ENCODE peak calls at places on chromosome 20, in five cellular contexts. A is CD4-positive, alpha-beta memory T cell; D is left cardiac atrium; M is mesothelial cell of epicardium; U is RWPE1. N is an unnamed sample.

GRCh38 chr20:4036351-4036750 is 21.0 kb upstream of the RNF24 start:
- DNase-seq in A (no peak), D (no peak), M (no peak), U (no peak), N (peak)

GRCh38 chr20:49539481-49540231 is 28.3 kb downstream of the PTGIS start:
- DNase-seq in A (no peak), D (no peak), M (no peak), U (no peak), N (no peak)

GRCh38 chr20:443223-443793 is 19.0 kb downstream of the TBC1D20 start:
- DNase-seq in A (no peak), D (no peak), M (no peak), U (no peak), N (no peak)

GRCh38 chr20:60389882-60390281 is 431.7 kb downstream of the CDH26 start:
- DNase-seq in A (no peak), D (no peak), M (no peak), U (no peak), N (no peak)

GRCh38 chr20:4297141-4297826 is 281.9 kb upstream of the RNF24 start:
- DNase-seq in A (no peak), D (peak), M (no peak), U (no peak), N (peak)

GRCh38 chr20:13006825-13007224 is 1.9 kb upstream of the SPTLC3 start:
- DNase-seq in A (no peak), D (no peak), M (no peak), U (peak), N (no peak)

GRCh38 chr20:25177890-25178321 is 17.6 kb upstream of the ENTPD6 start:
- DNase-seq in A (no peak), D (no peak), M (no peak), U (peak), N (no peak)

GRCh38 chr20:44006578-44006977 is 91.9 kb downstream of the TOX2 start:
- DNase-seq in A (no peak), D (no peak), M (no peak), U (no peak), N (no peak)

GRCh38 chr20:18056174-18057105 is 1.3 kb downstream of the OVOL2 start:
- DNase-seq in A (no peak), D (no peak), M (peak), U (no peak), N (no peak)

GRCh38 chr20:48807586-48808381 is 20.0 kb downstream of the PREX1 start:
- DNase-seq in A (no peak), D (peak), M (no peak), U (no peak), N (no peak)

GRCh38 chr20:64145458-64146300 is 18.6 kb upstream of the MYT1 start:
- DNase-seq in A (no peak), D (no peak), M (no peak), U (no peak), N (peak)

GRCh38 chr20:19588731-19589130 is 169.3 kb upstream of the RIN2 start:
- DNase-seq in A (no peak), D (no peak), M (no peak), U (no peak), N (peak)

GRCh38 chr20:2387180-2387577 is 6.5 kb downstream of the TGM6 start:
- DNase-seq in A (peak), D (no peak), M (no peak), U (peak), N (no peak)

GRCh38 chr20:8909596-8909995 is 159.3 kb upstream of the PLCB4 start:
- DNase-seq in A (no peak), D (no peak), M (no peak), U (no peak), N (no peak)

GRCh38 chr20:53800883-53801604 is 207.4 kb upstream of the ZNF217 start:
- DNase-seq in A (no peak), D (no peak), M (no peak), U (no peak), N (no peak)

GRCh38 chr20:57425150-57426013 is 34.2 kb downstream of the RBM38 start:
- DNase-seq in A (no peak), D (no peak), M (no peak), U (no peak), N (no peak)

GRCh38 chr20:753897-754635 is 14.2 kb downstream of the SLC52A3 start:
- DNase-seq in A (no peak), D (no peak), M (no peak), U (no peak), N (no peak)

GRCh38 chr20:62434098-62434497 is 6.8 kb upstream of the RBBP8NL start:
- DNase-seq in A (no peak), D (peak), M (no peak), U (no peak), N (no peak)

GRCh38 chr20:56995157-56995556 is 271.3 kb downstream of the BMP7 start:
- DNase-seq in A (no peak), D (no peak), M (no peak), U (peak), N (no peak)

GRCh38 chr20:45052698-45053440 is 48.1 kb downstream of the KCNS1 start:
- DNase-seq in A (peak), D (no peak), M (no peak), U (no peak), N (no peak)

GRCh38 chr20:51750037-51750769 is 18.0 kb downstream of the ATP9A start:
- DNase-seq in A (no peak), D (peak), M (no peak), U (peak), N (peak)

GRCh38 chr20:19211661-19212523 is 550 bp upstream of the SLC24A3 start:
- DNase-seq in A (no peak), D (peak), M (no peak), U (no peak), N (peak)

GRCh38 chr20:45311589-45312211 is 3.6 kb upstream of the MATN4 start:
- DNase-seq in A (peak), D (peak), M (peak), U (peak), N (no peak)

GRCh38 chr20:35001596-35002362 is 46.1 kb downstream of the MYH7B start:
- DNase-seq in A (no peak), D (peak), M (no peak), U (no peak), N (no peak)

GRCh38 chr20:3042621-3043020 is 801 bp upstream of the GNRH2 start:
- DNase-seq in A (no peak), D (peak), M (no peak), U (no peak), N (peak)

GRCh38 chr20:43942661-43943285 is 28.1 kb downstream of the TOX2 start:
- DNase-seq in A (peak), D (no peak), M (no peak), U (peak), N (no peak)

GRCh38 chr20:45495438-45495985 is 19.9 kb downstream of the SPINT3 start:
- DNase-seq in A (no peak), D (no peak), M (no peak), U (no peak), N (no peak)

GRCh38 chr20:23959054-23959453 is 29.5 kb downstream of the GGTLC1 start:
- DNase-seq in A (no peak), D (no peak), M (no peak), U (no peak), N (no peak)

N was measured in sigmoid colon.